ENCODE peak calls at places on chromosomes 5 and 9, in four cellular contexts. One of them, this sample, is unnamed.

GRCh38 chr9:106956971-106957370 is 94.0 kb downstream of the ZNF462 start:
- DNase-seq in H1: no peak
- DNase-seq in K562: no peak
- DNase-seq in GM12878: no peak
- DNase-seq in this sample: peak

GRCh38 chr9:18614651-18615050 is 140.7 kb downstream of the ADAMTSL1 start:
- DNase-seq in H1: no peak
- DNase-seq in K562: no peak
- DNase-seq in GM12878: no peak
- DNase-seq in this sample: no peak

GRCh38 chr9:133877327-133877726 is 114.8 kb downstream of the VAV2 start:
- DNase-seq in H1: no peak
- DNase-seq in K562: no peak
- DNase-seq in GM12878: no peak
- DNase-seq in this sample: no peak

GRCh38 chr5:181031716-181032115 is 8.3 kb upstream of the BTNL9 start:
- DNase-seq in H1: no peak
- DNase-seq in K562: no peak
- DNase-seq in GM12878: no peak
- DNase-seq in this sample: no peak

GRCh38 chr5:156119692-156120091 is 207.3 kb upstream of the SGCD start:
- DNase-seq in H1: no peak
- DNase-seq in K562: no peak
- DNase-seq in GM12878: no peak
- DNase-seq in this sample: no peak

GRCh38 chr5:16467363-16468219 is 2.0 kb upstream of the ZNF622 start:
- DNase-seq in H1: no peak
- DNase-seq in K562: peak
- DNase-seq in GM12878: peak
- DNase-seq in this sample: peak

GRCh38 chr9:80839821-80840670 is 849.3 kb downstream of the TLE1 start:
- DNase-seq in H1: no peak
- DNase-seq in K562: no peak
- DNase-seq in GM12878: no peak
- DNase-seq in this sample: no peak

GRCh38 chr5:139561655-139562451 is 714 bp downstream of the UBE2D2 start:
- DNase-seq in H1: no peak
- DNase-seq in K562: peak
- DNase-seq in GM12878: no peak
- DNase-seq in this sample: peak

GRCh38 chr9:3828495-3828894 is 302.7 kb upstream of the RFX3 start:
- DNase-seq in H1: no peak
- DNase-seq in K562: no peak
- DNase-seq in GM12878: no peak
- DNase-seq in this sample: peak

GRCh38 chr9:77161191-77161590 is 16.1 kb upstream of the VPS13A start:
- DNase-seq in H1: no peak
- DNase-seq in K562: no peak
- DNase-seq in GM12878: no peak
- DNase-seq in this sample: no peak

GRCh38 chr5:150053231-150053626 is 33.1 kb downstream of the CSF1R start:
- DNase-seq in H1: no peak
- DNase-seq in K562: no peak
- DNase-seq in GM12878: no peak
- DNase-seq in this sample: peak

GRCh38 chr5:159669559-159669958 is 246.7 kb upstream of the ADRA1B start:
- DNase-seq in H1: no peak
- DNase-seq in K562: no peak
- DNase-seq in GM12878: no peak
- DNase-seq in this sample: no peak

GRCh38 chr5:124704594-124705284 is 41.7 kb downstream of the ZNF608 start:
- DNase-seq in H1: no peak
- DNase-seq in K562: no peak
- DNase-seq in GM12878: peak
- DNase-seq in this sample: no peak

GRCh38 chr9:113176748-113177147 is 25.9 kb downstream of the SLC31A2 start:
- DNase-seq in H1: no peak
- DNase-seq in K562: no peak
- DNase-seq in GM12878: no peak
- DNase-seq in this sample: no peak

GRCh38 chr5:174720612-174721521 is 3.5 kb upstream of the MSX2 start:
- DNase-seq in H1: no peak
- DNase-seq in K562: no peak
- DNase-seq in GM12878: no peak
- DNase-seq in this sample: no peak

GRCh38 chr9:131264231-131264630 is 12.1 kb downstream of the FAM78A start:
- DNase-seq in H1: no peak
- DNase-seq in K562: peak
- DNase-seq in GM12878: no peak
- DNase-seq in this sample: no peak

GRCh38 chr9:27394154-27394825 is 97.3 kb upstream of the EQTN start:
- DNase-seq in H1: no peak
- DNase-seq in K562: no peak
- DNase-seq in GM12878: no peak
- DNase-seq in this sample: no peak

GRCh38 chr9:92141144-92142129 is 26.2 kb upstream of the SPTLC1 start:
- DNase-seq in H1: no peak
- DNase-seq in K562: no peak
- DNase-seq in GM12878: no peak
- DNase-seq in this sample: no peak

GRCh38 chr9:92770005-92770995 is 5.7 kb upstream of the BICD2 start:
- DNase-seq in H1: no peak
- DNase-seq in K562: peak
- DNase-seq in GM12878: no peak
- DNase-seq in this sample: no peak

GRCh38 chr5:113204525-113205161 is 228.0 kb downstream of the DCP2 start:
- DNase-seq in H1: no peak
- DNase-seq in K562: no peak
- DNase-seq in GM12878: no peak
- DNase-seq in this sample: peak

GRCh38 chr9:131578778-131579504 is 33.6 kb downstream of the PRRT1B start:
- DNase-seq in H1: no peak
- DNase-seq in K562: no peak
- DNase-seq in GM12878: peak
- DNase-seq in this sample: no peak

GRCh38 chr5:178198706-178199105 is 5.6 kb upstream of the HNRNPAB start:
- DNase-seq in H1: no peak
- DNase-seq in K562: no peak
- DNase-seq in GM12878: no peak
- DNase-seq in this sample: no peak
- TF ChIP-seq CHD1 in H1: no peak
- TF ChIP-seq CHD1 in K562: no peak
- TF ChIP-seq CHD1 in GM12878: no peak
- TF ChIP-seq CHD1 in this sample: no peak

DNA sequence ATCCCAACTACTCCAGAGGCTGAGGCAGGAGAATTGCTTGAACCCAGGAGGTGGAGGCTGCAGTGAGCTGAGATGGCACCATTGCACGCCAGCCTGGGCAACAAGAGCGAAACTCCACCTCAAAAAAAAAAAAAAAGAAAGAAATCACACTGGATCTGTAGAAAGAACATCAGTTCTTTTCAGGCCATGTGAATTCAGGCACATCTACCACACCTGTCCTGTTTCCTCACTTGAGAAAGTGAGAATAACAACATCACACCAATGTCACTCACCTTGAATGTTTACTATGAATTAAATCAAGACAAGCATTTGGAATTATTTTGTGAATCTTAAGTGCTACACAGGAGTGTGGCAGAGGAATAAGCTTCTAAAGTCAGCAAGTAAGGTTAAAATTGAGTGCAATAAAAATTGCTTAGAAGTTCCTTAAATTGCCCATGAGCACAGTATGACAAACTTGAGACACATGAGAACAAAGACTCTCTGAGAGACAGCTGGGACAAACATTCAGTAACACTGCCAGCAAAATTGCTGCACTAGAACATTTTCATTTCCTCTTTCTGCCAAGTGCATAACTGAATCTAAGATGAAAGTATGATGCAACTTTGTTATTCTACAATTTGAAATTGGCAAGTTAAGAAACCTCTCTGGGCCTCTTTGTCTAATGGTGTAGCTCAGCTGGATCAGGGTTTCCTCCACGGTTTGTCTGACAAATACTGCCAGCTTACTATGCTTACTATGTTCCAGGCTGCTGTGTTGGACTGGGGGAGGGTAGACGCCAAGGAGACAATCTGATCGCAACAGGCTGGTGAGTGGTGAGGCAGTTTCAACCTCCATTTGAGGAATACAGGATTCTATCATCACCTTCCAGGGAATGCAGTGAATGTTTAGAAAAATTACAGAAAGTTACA is 1.9 kb upstream of the RIC1 start:
- DNase-seq in H1: no peak
- DNase-seq in K562: peak
- DNase-seq in GM12878: peak
- DNase-seq in this sample: peak
- TF ChIP-seq CHD1 in H1: no peak
- TF ChIP-seq CHD1 in K562: no peak
- TF ChIP-seq CHD1 in GM12878: peak
- TF ChIP-seq CHD1 in this sample: no peak

GRCh38 chr5:6712582-6713273 is 504 bp upstream of the TENT4A start:
- DNase-seq in H1: peak
- DNase-seq in K562: peak
- DNase-seq in GM12878: peak
- DNase-seq in this sample: peak

GRCh38 chr5:6710551-6711318 is 2.5 kb upstream of the TENT4A start:
- DNase-seq in H1: no peak
- DNase-seq in K562: no peak
- DNase-seq in GM12878: no peak
- DNase-seq in this sample: no peak

GRCh38 chr5:6711409-6712135 is 1.7 kb upstream of the TENT4A start:
- DNase-seq in H1: no peak
- DNase-seq in K562: no peak
- DNase-seq in GM12878: no peak
- DNase-seq in this sample: no peak

GRCh38 chr5:6713274-6714181 is at the start of gene TENT4A:
- DNase-seq in H1: no peak
- DNase-seq in K562: peak
- DNase-seq in GM12878: no peak
- DNase-seq in this sample: no peak

GRCh38 chr5:6712136-6712581 is 1.1 kb upstream of the TENT4A start:
- DNase-seq in H1: no peak
- DNase-seq in K562: peak
- DNase-seq in GM12878: no peak
- DNase-seq in this sample: peak
- TF ChIP-seq CHD1 in H1: no peak
- TF ChIP-seq CHD1 in K562: no peak
- TF ChIP-seq CHD1 in GM12878: no peak
- TF ChIP-seq CHD1 in this sample: peak

GRCh38 chr5:88691945-88692868 is 190.8 kb downstream of the MEF2C start:
- DNase-seq in H1: no peak
- DNase-seq in K562: no peak
- DNase-seq in GM12878: no peak
- DNase-seq in this sample: no peak
- TF ChIP-seq CHD1 in H1: no peak
- TF ChIP-seq CHD1 in K562: no peak
- TF ChIP-seq CHD1 in GM12878: no peak
- TF ChIP-seq CHD1 in this sample: no peak

GRCh38 chr5:158060216-158060615 is 201.3 kb upstream of the CLINT1 start:
- DNase-seq in H1: no peak
- DNase-seq in K562: no peak
- DNase-seq in GM12878: no peak
- DNase-seq in this sample: no peak

GRCh38 chr5:158054388-158055092 is 195.6 kb upstream of the CLINT1 start:
- DNase-seq in H1: no peak
- DNase-seq in K562: no peak
- DNase-seq in GM12878: no peak
- DNase-seq in this sample: no peak

GRCh38 chr5:158056426-158056825 is 197.5 kb upstream of the CLINT1 start:
- DNase-seq in H1: no peak
- DNase-seq in K562: no peak
- DNase-seq in GM12878: no peak
- DNase-seq in this sample: peak

GRCh38 chr5:158061451-158061850 is 202.5 kb upstream of the CLINT1 start:
- DNase-seq in H1: no peak
- DNase-seq in K562: no peak
- DNase-seq in GM12878: no peak
- DNase-seq in this sample: no peak

GRCh38 chr5:158058208-158058607 is 199.3 kb upstream of the CLINT1 start:
- DNase-seq in H1: no peak
- DNase-seq in K562: no peak
- DNase-seq in GM12878: no peak
- DNase-seq in this sample: no peak
- TF ChIP-seq CHD1 in H1: no peak
- TF ChIP-seq CHD1 in K562: no peak
- TF ChIP-seq CHD1 in GM12878: no peak
- TF ChIP-seq CHD1 in this sample: no peak

GRCh38 chr9:124215956-124216355 is 41.8 kb upstream of the NEK6 start:
- DNase-seq in H1: no peak
- DNase-seq in K562: no peak
- DNase-seq in GM12878: no peak
- DNase-seq in this sample: no peak

GRCh38 chr9:124217839-124218437 is 39.8 kb upstream of the NEK6 start:
- DNase-seq in H1: no peak
- DNase-seq in K562: no peak
- DNase-seq in GM12878: no peak
- DNase-seq in this sample: no peak

GRCh38 chr9:124214596-124215550 is 42.9 kb upstream of the NEK6 start:
- DNase-seq in H1: no peak
- DNase-seq in K562: no peak
- DNase-seq in GM12878: no peak
- DNase-seq in this sample: no peak

GRCh38 chr9:124215551-124215910 is 42.2 kb upstream of the NEK6 start:
- DNase-seq in H1: no peak
- DNase-seq in K562: no peak
- DNase-seq in GM12878: no peak
- DNase-seq in this sample: no peak

DNA sequence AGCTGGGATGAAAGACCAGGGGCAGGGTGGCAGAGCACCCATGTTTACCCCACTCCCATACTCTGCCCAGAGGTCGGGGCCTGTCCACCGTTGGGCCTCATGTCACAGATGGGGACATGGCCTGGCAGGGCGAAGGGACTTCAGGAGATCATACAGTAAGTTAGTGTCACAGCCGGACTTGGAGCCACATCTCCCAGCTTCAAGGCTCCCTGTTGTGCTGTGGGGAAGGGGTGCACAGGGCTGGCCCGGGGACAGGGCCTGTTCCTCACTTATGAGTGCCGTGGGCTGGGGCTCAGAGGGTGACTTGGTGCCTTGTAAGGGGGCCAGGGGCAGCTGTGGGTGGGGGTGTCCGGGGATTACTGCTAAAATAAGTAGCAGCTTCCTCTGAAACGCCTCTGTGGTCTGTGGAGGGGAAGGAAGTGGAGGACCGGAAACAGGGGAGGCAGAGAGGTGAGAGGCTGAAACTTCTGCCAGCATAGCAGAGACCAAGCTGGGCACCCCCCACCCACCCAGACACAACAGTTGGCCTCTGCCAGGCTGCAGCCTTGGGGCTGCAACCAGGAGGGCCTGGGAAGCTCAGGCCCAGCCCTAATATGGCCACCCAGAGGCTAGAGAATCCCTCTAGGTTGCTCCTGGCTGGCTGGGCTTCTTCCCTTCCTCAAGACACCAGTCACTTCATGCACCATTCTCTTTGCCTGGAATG is 41.1 kb upstream of the NEK6 start:
- DNase-seq in H1: no peak
- DNase-seq in K562: no peak
- DNase-seq in GM12878: peak
- DNase-seq in this sample: no peak
- TF ChIP-seq CHD1 in H1: no peak
- TF ChIP-seq CHD1 in K562: no peak
- TF ChIP-seq CHD1 in GM12878: no peak
- TF ChIP-seq CHD1 in this sample: no peak